ENCODE peak calls at places on chromosomes 6 and 20, in eight cellular contexts. N, Z, I, H, O, L, B and R are unnamed samples.

GRCh38 chr6:89966913-89967312 is 72.6 kb downstream of the GJA10 start:
- DNase-seq in H (no peak), N (no peak), B (no peak), O (no peak), I (no peak), Z (no peak), L (no peak), R (no peak)

GRCh38 chr6:163536770-163537169 is 122.3 kb downstream of the QKI start:
- DNase-seq in B (peak; percentile 42), L (no peak), O (no peak), Z (peak; percentile 49), I (no peak), H (no peak), N (peak; percentile 54), R (no peak)

GRCh38 chr6:105324386-105325000 is 78.4 kb downstream of the PREP start:
- DNase-seq in H (no peak), Z (no peak), I (no peak), N (no peak), B (no peak), L (no peak), O (no peak), R (no peak)

GRCh38 chr20:2210646-2211556 is 84.9 kb upstream of the TGM3 start:
- DNase-seq in L (no peak), I (no peak), B (peak; percentile 52), H (no peak), N (peak; percentile 75), O (peak; percentile 78), Z (peak; percentile 37), R (no peak)

GRCh38 chr6:55603987-55604386 is 25.0 kb upstream of the HMGCLL1 start:
- DNase-seq in O (no peak), N (no peak), Z (no peak), H (no peak), I (no peak), L (no peak), B (no peak), R (no peak)

GRCh38 chr20:43988451-43988850 is 73.8 kb downstream of the TOX2 start:
- DNase-seq in Z (no peak), O (no peak), H (no peak), I (no peak), N (peak; percentile 13), L (no peak), B (peak; percentile 15), R (no peak)

GRCh38 chr20:17678295-17678694 is 3.7 kb downstream of the RRBP1 start:
- DNase-seq in L (no peak), N (no peak), Z (no peak), H (no peak), B (no peak), I (no peak), O (no peak), R (peak; percentile 0)

GRCh38 chr20:10332656-10333421 is 101.2 kb downstream of the MKKS start:
- DNase-seq in B (no peak), O (no peak), L (no peak), I (no peak), H (no peak), Z (no peak), N (peak; percentile 31), R (no peak)

GRCh38 chr6:16651871-16652270 is 109.4 kb downstream of the ATXN1 start:
- DNase-seq in O (no peak), L (no peak), H (no peak), I (no peak), N (no peak), Z (no peak), B (no peak), R (no peak)

GRCh38 chr20:12455152-12455551 is 537.5 kb downstream of the BTBD3 start:
- DNase-seq in L (no peak), I (no peak), B (no peak), Z (no peak), H (no peak), O (peak; percentile 27), N (no peak), R (no peak)

GRCh38 chr6:112781236-112781635 is 434.1 kb downstream of the RFPL4B start:
- DNase-seq in Z (peak; percentile 17), I (no peak), H (no peak), L (no peak), N (peak; percentile 10), B (peak; percentile 56), O (no peak), R (no peak)

GRCh38 chr20:46348972-46349741 is 40.9 kb upstream of the CDH22 start:
- DNase-seq in L (no peak), Z (peak; percentile 43), N (peak; percentile 31), H (peak; percentile 69), I (peak; percentile 52), B (peak; percentile 48), O (peak; percentile 47), R (no peak)

GRCh38 chr6:56393615-56394612 is 146.5 kb upstream of the COL21A1 start:
- DNase-seq in N (no peak), O (no peak), L (no peak), Z (no peak), I (no peak), H (no peak), B (no peak), R (no peak)

GRCh38 chr20:53034899-53035298 is 62.7 kb downstream of the TSHZ2 start:
- DNase-seq in B (no peak), Z (no peak), N (no peak), L (no peak), O (no peak), I (no peak), H (no peak), R (no peak)

GRCh38 chr6:100617633-100618348 is 153.1 kb upstream of the SIM1 start:
- DNase-seq in N (peak; percentile 48), O (no peak), H (no peak), L (no peak), I (no peak), Z (peak; percentile 6), B (no peak), R (no peak)

GRCh38 chr6:79076160-79076559 is 1.9 kb downstream of the PHIP start:
- DNase-seq in I (no peak), H (no peak), Z (no peak), L (no peak), B (peak; percentile 55), O (no peak), N (peak; percentile 5), R (no peak)
- H3K4me3 ChIP-seq in I (peak overlapping the region; percentile 98), H (peak overlapping the region; percentile 84), Z (peak overlapping the region; percentile 89), L (peak overlapping the region; percentile 98), B (peak overlapping the region; percentile 81), O (peak overlapping the region; percentile 64), N (peak overlapping the region; percentile 48), R (peak overlapping the region; percentile 70)

DNA sequence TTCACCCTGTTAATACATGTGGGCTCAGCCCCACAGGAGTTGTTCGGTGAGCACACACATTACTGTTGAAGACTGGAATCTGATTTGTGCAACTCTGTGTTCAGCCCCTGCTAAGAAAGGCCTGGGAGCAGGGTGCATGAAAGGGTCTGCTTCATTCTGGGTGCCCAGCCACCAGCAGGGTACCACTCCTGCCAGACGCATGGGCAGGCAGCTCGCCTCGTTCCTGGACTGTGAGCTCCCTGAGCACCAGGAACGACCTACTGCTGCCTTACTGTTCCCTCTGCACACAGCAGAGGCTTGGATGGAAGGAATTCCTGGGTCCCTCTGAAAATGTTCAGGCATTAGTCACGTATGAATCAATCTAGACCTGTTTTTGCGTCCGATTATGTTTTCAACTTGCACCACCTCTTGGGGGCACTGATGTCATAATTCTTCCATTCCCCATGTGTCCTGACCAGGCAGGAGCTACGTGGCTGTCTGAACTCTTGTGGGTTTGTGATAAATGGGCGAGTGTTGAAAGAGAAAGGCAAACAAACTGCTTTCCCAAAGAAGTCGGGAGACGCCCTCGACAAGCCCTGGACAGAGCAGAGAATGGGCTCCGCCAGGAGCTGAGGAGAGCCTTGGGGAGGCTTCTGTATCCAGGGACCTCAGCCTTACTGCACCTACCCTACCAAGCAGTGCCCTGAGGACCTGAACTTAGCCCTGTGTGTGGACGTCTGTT is 123.9 kb downstream of the LY86 start:
- DNase-seq in I (no peak), Z (peak; percentile 83), N (peak; percentile 87), L (no peak), O (peak; percentile 80), B (no peak), H (peak; percentile 72), R (peak; percentile 68)
- TF ChIP-seq POLR2A in I (no peak), Z (no peak), N (no peak), L (no peak), O (no peak), B (no peak), H (no peak), R (no peak)

GRCh38 chr20:4720121-4720976 is 1.4 kb upstream of the PRND start:
- DNase-seq in Z (peak; percentile 68), O (peak; percentile 71), H (peak; percentile 72), L (peak; percentile 20), N (peak; percentile 67), B (peak; percentile 69), I (peak; percentile 76), R (peak; percentile 75)

GRCh38 chr20:4719190-4719589 is 2.5 kb upstream of the PRND start:
- DNase-seq in Z (no peak), N (no peak), H (no peak), I (no peak), L (no peak), B (no peak), O (no peak), R (no peak)

GRCh38 chr20:4721719-4722118 is at the start of gene PRND:
- DNase-seq in L (no peak), I (no peak), B (no peak), H (no peak), N (no peak), O (no peak), Z (no peak), R (no peak)

GRCh38 chr20:4722571-4722970 is 862 bp downstream of the PRND start:
- DNase-seq in Z (no peak), I (no peak), N (no peak), B (no peak), O (no peak), L (no peak), H (no peak), R (no peak)

GRCh38 chr20:4720977-4721349 is 746 bp upstream of the PRND start:
- DNase-seq in N (no peak), H (no peak), Z (no peak), O (no peak), I (no peak), B (no peak), L (no peak), R (no peak)
- H3K27ac ChIP-seq in N (no peak overlapping the region), H (no peak overlapping the region), Z (no peak overlapping the region), O (no peak overlapping the region), I (peak overlapping the region; percentile 94), B (no peak overlapping the region), L (no peak overlapping the region), R (no peak overlapping the region)

GRCh38 chr6:13004610-13005009 is 288.0 kb downstream of the PHACTR1 start:
- DNase-seq in H (no peak), I (no peak), O (no peak), L (no peak), B (no peak), Z (no peak), N (no peak), R (no peak)

GRCh38 chr6:13009031-13009430 is 292.5 kb downstream of the PHACTR1 start:
- DNase-seq in Z (no peak), L (no peak), O (no peak), B (no peak), N (no peak), H (no peak), I (no peak), R (no peak)

GRCh38 chr6:13007744-13008143 is 291.2 kb downstream of the PHACTR1 start:
- DNase-seq in H (no peak), I (no peak), Z (no peak), L (no peak), N (no peak), B (no peak), O (no peak), R (no peak)

GRCh38 chr6:13005994-13006393 is 289.4 kb downstream of the PHACTR1 start:
- DNase-seq in N (no peak), L (no peak), Z (no peak), H (no peak), O (no peak), B (no peak), I (no peak), R (no peak)

GRCh38 chr6:13006578-13007300 is 290.2 kb downstream of the PHACTR1 start:
- DNase-seq in H (no peak), B (peak; percentile 9), N (no peak), O (no peak), Z (no peak), L (no peak), I (no peak), R (no peak)
- H3K4me3 ChIP-seq in H (no peak overlapping the region), B (no peak overlapping the region), N (no peak overlapping the region), O (no peak overlapping the region), Z (no peak overlapping the region), L (no peak overlapping the region), I (no peak overlapping the region), R (no peak overlapping the region)